ENCODE peak calls at places on chromosomes 5 and 9, in nine cellular contexts. One of them, this sample, is unnamed.
A peak's percentile ranks its signal among the peaks of the same experiment; 100 is the strongest.

GRCh38 chr9:127384901-127385300 is 12.1 kb upstream of the SLC2A8 start:
- DNase-seq in upper lobe of left lung: peak; percentile 33
- DNase-seq in A549: no peak
- DNase-seq in ovary: no peak
- DNase-seq in stomach: no peak
- DNase-seq in esophagus muscularis mucosa: no peak
- DNase-seq in transverse colon: no peak
- DNase-seq in HepG2: no peak
- DNase-seq in sigmoid colon: peak; percentile 54
- DNase-seq in this sample: no peak

GRCh38 chr9:22416692-22417060 is 29.9 kb upstream of the DMRTA1 start:
- DNase-seq in upper lobe of left lung: no peak
- DNase-seq in A549: no peak
- DNase-seq in ovary: no peak
- DNase-seq in stomach: no peak
- DNase-seq in esophagus muscularis mucosa: no peak
- DNase-seq in transverse colon: no peak
- DNase-seq in HepG2: no peak
- DNase-seq in sigmoid colon: no peak
- DNase-seq in this sample: no peak

GRCh38 chr9:86662890-86663468 is 284.3 kb downstream of the GAS1 start:
- DNase-seq in upper lobe of left lung: no peak
- DNase-seq in A549: no peak
- DNase-seq in ovary: no peak
- DNase-seq in stomach: no peak
- DNase-seq in esophagus muscularis mucosa: no peak
- DNase-seq in transverse colon: no peak
- DNase-seq in HepG2: no peak
- DNase-seq in sigmoid colon: no peak
- DNase-seq in this sample: no peak

GRCh38 chr9:73135394-73135793 is 16.3 kb upstream of the ANXA1 start:
- DNase-seq in upper lobe of left lung: no peak
- DNase-seq in A549: no peak
- DNase-seq in ovary: no peak
- DNase-seq in stomach: no peak
- DNase-seq in esophagus muscularis mucosa: no peak
- DNase-seq in transverse colon: no peak
- DNase-seq in HepG2: no peak
- DNase-seq in sigmoid colon: no peak
- DNase-seq in this sample: no peak

GRCh38 chr5:172002840-172003512 is 3.5 kb downstream of the FBXW11 start:
- DNase-seq in upper lobe of left lung: no peak
- DNase-seq in A549: no peak
- DNase-seq in ovary: no peak
- DNase-seq in stomach: no peak
- DNase-seq in esophagus muscularis mucosa: no peak
- DNase-seq in transverse colon: no peak
- DNase-seq in HepG2: no peak
- DNase-seq in sigmoid colon: no peak
- DNase-seq in this sample: no peak

GRCh38 chr9:137680445-137681358 is 61.9 kb downstream of the EHMT1 start:
- DNase-seq in upper lobe of left lung: no peak
- DNase-seq in A549: no peak
- DNase-seq in ovary: no peak
- DNase-seq in stomach: no peak
- DNase-seq in esophagus muscularis mucosa: no peak
- DNase-seq in transverse colon: no peak
- DNase-seq in HepG2: no peak
- DNase-seq in sigmoid colon: no peak
- DNase-seq in this sample: no peak

GRCh38 chr9:135905380-135906282 is 1.7 kb downstream of the CAMSAP1 start:
- DNase-seq in upper lobe of left lung: peak; percentile 62
- DNase-seq in A549: no peak
- DNase-seq in ovary: peak; percentile 21
- DNase-seq in stomach: peak; percentile 35
- DNase-seq in esophagus muscularis mucosa: no peak
- DNase-seq in transverse colon: peak; percentile 16
- DNase-seq in HepG2: no peak
- DNase-seq in sigmoid colon: peak; percentile 54
- DNase-seq in this sample: no peak

GRCh38 chr5:28249771-28250415 is 1211.5 kb upstream of the CDH9 start:
- DNase-seq in upper lobe of left lung: no peak
- DNase-seq in A549: no peak
- DNase-seq in ovary: no peak
- DNase-seq in stomach: no peak
- DNase-seq in esophagus muscularis mucosa: no peak
- DNase-seq in transverse colon: no peak
- DNase-seq in HepG2: no peak
- DNase-seq in sigmoid colon: no peak
- DNase-seq in this sample: no peak

GRCh38 chr5:159805021-159805420 is 111.3 kb upstream of the ADRA1B start:
- DNase-seq in upper lobe of left lung: no peak
- DNase-seq in A549: no peak
- DNase-seq in ovary: no peak
- DNase-seq in stomach: no peak
- DNase-seq in esophagus muscularis mucosa: peak; percentile 50
- DNase-seq in transverse colon: peak; percentile 17
- DNase-seq in HepG2: no peak
- DNase-seq in sigmoid colon: peak; percentile 75
- DNase-seq in this sample: peak; percentile 54

GRCh38 chr5:39109616-39110015 is 35.4 kb upstream of the RICTOR start:
- DNase-seq in upper lobe of left lung: no peak
- DNase-seq in A549: no peak
- DNase-seq in ovary: no peak
- DNase-seq in stomach: no peak
- DNase-seq in esophagus muscularis mucosa: no peak
- DNase-seq in transverse colon: no peak
- DNase-seq in HepG2: no peak
- DNase-seq in sigmoid colon: no peak
- DNase-seq in this sample: no peak

GRCh38 chr9:113337714-113338113 is 2.4 kb downstream of the WDR31 start:
- DNase-seq in upper lobe of left lung: no peak
- DNase-seq in A549: no peak
- DNase-seq in ovary: no peak
- DNase-seq in stomach: no peak
- DNase-seq in esophagus muscularis mucosa: no peak
- DNase-seq in transverse colon: no peak
- DNase-seq in HepG2: no peak
- DNase-seq in sigmoid colon: no peak
- DNase-seq in this sample: no peak

GRCh38 chr9:98255064-98255577 is 328 bp downstream of the TBC1D2 start:
- DNase-seq in upper lobe of left lung: no peak
- DNase-seq in A549: no peak
- DNase-seq in ovary: no peak
- DNase-seq in stomach: peak; percentile 46
- DNase-seq in esophagus muscularis mucosa: no peak
- DNase-seq in transverse colon: peak; percentile 45
- DNase-seq in HepG2: no peak
- DNase-seq in sigmoid colon: peak; percentile 67
- DNase-seq in this sample: no peak

GRCh38 chr5:144436007-144436406 is 265.3 kb downstream of the KCTD16 start:
- DNase-seq in upper lobe of left lung: no peak
- DNase-seq in A549: no peak
- DNase-seq in ovary: no peak
- DNase-seq in stomach: no peak
- DNase-seq in esophagus muscularis mucosa: no peak
- DNase-seq in transverse colon: no peak
- DNase-seq in HepG2: no peak
- DNase-seq in sigmoid colon: no peak
- DNase-seq in this sample: no peak

GRCh38 chr9:116247284-116247683 is 93.7 kb downstream of the PAPPA start:
- DNase-seq in upper lobe of left lung: no peak
- DNase-seq in A549: no peak
- DNase-seq in ovary: no peak
- DNase-seq in stomach: no peak
- DNase-seq in esophagus muscularis mucosa: no peak
- DNase-seq in transverse colon: no peak
- DNase-seq in HepG2: no peak
- DNase-seq in sigmoid colon: no peak
- DNase-seq in this sample: no peak

GRCh38 chr9:116247791-116248343 is 94.3 kb downstream of the PAPPA start:
- DNase-seq in upper lobe of left lung: no peak
- DNase-seq in A549: no peak
- DNase-seq in ovary: no peak
- DNase-seq in stomach: no peak
- DNase-seq in esophagus muscularis mucosa: no peak
- DNase-seq in transverse colon: no peak
- DNase-seq in HepG2: peak; percentile 2
- DNase-seq in sigmoid colon: no peak
- DNase-seq in this sample: no peak

GRCh38 chr9:116250881-116251280 is 97.3 kb downstream of the PAPPA start:
- DNase-seq in upper lobe of left lung: no peak
- DNase-seq in A549: no peak
- DNase-seq in ovary: no peak
- DNase-seq in stomach: no peak
- DNase-seq in esophagus muscularis mucosa: no peak
- DNase-seq in transverse colon: no peak
- DNase-seq in HepG2: no peak
- DNase-seq in sigmoid colon: no peak
- DNase-seq in this sample: no peak
- TF ChIP-seq EP300 in upper lobe of left lung: no peak
- TF ChIP-seq EP300 in A549: no peak
- TF ChIP-seq EP300 in ovary: no peak
- TF ChIP-seq EP300 in stomach: no peak
- TF ChIP-seq EP300 in esophagus muscularis mucosa: no peak
- TF ChIP-seq EP300 in transverse colon: no peak
- TF ChIP-seq EP300 in HepG2: no peak
- TF ChIP-seq EP300 in sigmoid colon: no peak
- TF ChIP-seq EP300 in this sample: no peak

GRCh38 chr5:165209101-165209727 is 1703.8 kb downstream of the MAT2B start:
- DNase-seq in upper lobe of left lung: no peak
- DNase-seq in A549: peak; percentile 2
- DNase-seq in ovary: no peak
- DNase-seq in stomach: no peak
- DNase-seq in esophagus muscularis mucosa: no peak
- DNase-seq in transverse colon: no peak
- DNase-seq in HepG2: peak; percentile 3
- DNase-seq in sigmoid colon: no peak
- DNase-seq in this sample: no peak
- TF ChIP-seq EP300 in upper lobe of left lung: no peak
- TF ChIP-seq EP300 in A549: no peak
- TF ChIP-seq EP300 in ovary: no peak
- TF ChIP-seq EP300 in stomach: no peak
- TF ChIP-seq EP300 in esophagus muscularis mucosa: no peak
- TF ChIP-seq EP300 in transverse colon: no peak
- TF ChIP-seq EP300 in HepG2: no peak
- TF ChIP-seq EP300 in sigmoid colon: no peak
- TF ChIP-seq EP300 in this sample: no peak

GRCh38 chr5:124941051-124942049 is 194.9 kb upstream of the ZNF608 start:
- DNase-seq in upper lobe of left lung: no peak
- DNase-seq in A549: no peak
- DNase-seq in ovary: no peak
- DNase-seq in stomach: no peak
- DNase-seq in esophagus muscularis mucosa: no peak
- DNase-seq in transverse colon: no peak
- DNase-seq in HepG2: no peak
- DNase-seq in sigmoid colon: no peak
- DNase-seq in this sample: no peak

GRCh38 chr5:124932791-124933600 is 186.6 kb upstream of the ZNF608 start:
- DNase-seq in upper lobe of left lung: no peak
- DNase-seq in A549: no peak
- DNase-seq in ovary: no peak
- DNase-seq in stomach: peak; percentile 74
- DNase-seq in esophagus muscularis mucosa: no peak
- DNase-seq in transverse colon: peak; percentile 62
- DNase-seq in HepG2: no peak
- DNase-seq in sigmoid colon: peak; percentile 89
- DNase-seq in this sample: no peak

GRCh38 chr5:124935060-124935459 is 188.6 kb upstream of the ZNF608 start:
- DNase-seq in upper lobe of left lung: no peak
- DNase-seq in A549: no peak
- DNase-seq in ovary: no peak
- DNase-seq in stomach: no peak
- DNase-seq in esophagus muscularis mucosa: no peak
- DNase-seq in transverse colon: peak; percentile 27
- DNase-seq in HepG2: no peak
- DNase-seq in sigmoid colon: no peak
- DNase-seq in this sample: no peak

DNA sequence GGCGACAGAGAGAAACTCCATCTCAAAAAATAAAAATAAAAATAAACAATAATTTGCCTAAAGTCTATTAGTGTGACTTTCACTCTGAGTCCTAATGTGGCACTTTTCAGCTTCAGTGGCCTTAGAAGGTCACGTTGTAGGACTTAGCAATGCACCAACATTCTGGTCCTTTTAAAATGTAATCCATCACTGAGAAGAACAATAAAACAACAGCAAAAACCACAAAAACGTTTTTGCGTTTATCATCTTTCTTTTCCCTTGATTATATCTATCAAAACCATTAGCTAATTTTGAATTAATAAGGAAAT is 190.1 kb upstream of the ZNF608 start:
- DNase-seq in upper lobe of left lung: no peak
- DNase-seq in A549: no peak
- DNase-seq in ovary: no peak
- DNase-seq in stomach: no peak
- DNase-seq in esophagus muscularis mucosa: no peak
- DNase-seq in transverse colon: no peak
- DNase-seq in HepG2: no peak
- DNase-seq in sigmoid colon: no peak
- DNase-seq in this sample: no peak
- TF ChIP-seq EP300 in upper lobe of left lung: no peak
- TF ChIP-seq EP300 in A549: no peak
- TF ChIP-seq EP300 in ovary: no peak
- TF ChIP-seq EP300 in stomach: no peak
- TF ChIP-seq EP300 in esophagus muscularis mucosa: no peak
- TF ChIP-seq EP300 in transverse colon: no peak
- TF ChIP-seq EP300 in HepG2: no peak
- TF ChIP-seq EP300 in sigmoid colon: no peak
- TF ChIP-seq EP300 in this sample: no peak

DNA sequence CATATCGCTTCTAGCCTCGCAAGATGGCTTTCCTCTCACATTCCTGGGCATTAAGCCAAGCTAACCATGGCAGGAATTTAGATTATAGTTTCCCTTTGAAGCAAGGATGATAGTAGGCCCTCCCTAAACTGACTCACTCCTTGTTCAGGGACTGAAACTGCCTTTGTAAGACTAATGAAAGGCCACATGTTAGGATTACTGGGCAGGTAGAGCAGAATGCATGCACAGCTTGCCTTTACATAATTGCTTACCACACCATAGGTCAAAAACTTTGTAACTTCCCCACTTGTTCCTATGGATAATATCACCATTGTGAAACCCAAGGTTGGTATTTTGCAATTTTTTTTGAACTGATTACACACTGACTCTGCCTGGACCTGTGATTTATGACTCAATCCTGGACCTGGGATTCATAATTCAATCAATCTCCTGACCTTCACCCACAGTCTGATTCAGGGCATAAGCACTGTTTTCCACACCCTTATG is 41.0 kb upstream of the PRDM9 start:
- DNase-seq in upper lobe of left lung: no peak
- DNase-seq in A549: peak; percentile 1
- DNase-seq in ovary: no peak
- DNase-seq in stomach: no peak
- DNase-seq in esophagus muscularis mucosa: no peak
- DNase-seq in transverse colon: no peak
- DNase-seq in HepG2: peak; percentile 75
- DNase-seq in sigmoid colon: no peak
- DNase-seq in this sample: no peak
- TF ChIP-seq EP300 in upper lobe of left lung: no peak
- TF ChIP-seq EP300 in A549: no peak
- TF ChIP-seq EP300 in ovary: no peak
- TF ChIP-seq EP300 in stomach: no peak
- TF ChIP-seq EP300 in esophagus muscularis mucosa: no peak
- TF ChIP-seq EP300 in transverse colon: no peak
- TF ChIP-seq EP300 in HepG2: no peak
- TF ChIP-seq EP300 in sigmoid colon: no peak
- TF ChIP-seq EP300 in this sample: no peak

GRCh38 chr9:95587071-95587964 is 70.5 kb upstream of the PTCH1 start:
- DNase-seq in upper lobe of left lung: no peak
- DNase-seq in A549: no peak
- DNase-seq in ovary: no peak
- DNase-seq in stomach: no peak
- DNase-seq in esophagus muscularis mucosa: no peak
- DNase-seq in transverse colon: no peak
- DNase-seq in HepG2: no peak
- DNase-seq in sigmoid colon: no peak
- DNase-seq in this sample: no peak
- TF ChIP-seq EP300 in upper lobe of left lung: no peak
- TF ChIP-seq EP300 in A549: no peak
- TF ChIP-seq EP300 in ovary: no peak
- TF ChIP-seq EP300 in stomach: no peak
- TF ChIP-seq EP300 in esophagus muscularis mucosa: no peak
- TF ChIP-seq EP300 in transverse colon: no peak
- TF ChIP-seq EP300 in HepG2: no peak
- TF ChIP-seq EP300 in sigmoid colon: no peak
- TF ChIP-seq EP300 in this sample: no peak